ENCODE peak calls at places on chromosomes 11 and 22, in seven cellular contexts. One of them, this sample, is unnamed.

GRCh38 chr22:23542933-23543332 is 37.2 kb downstream of the IGLL1 start:
- DNase-seq in posterior vena cava: no peak
- DNase-seq in PC-3: peak
- DNase-seq in HTR-8/SVneo: no peak
- DNase-seq in RPMI7951: peak
- DNase-seq in posterior cingulate gyrus: no peak
- DNase-seq in sigmoid colon: peak
- DNase-seq in this sample: peak

GRCh38 chr11:62707277-62707771 is at the start of the genes BSCL2 and GNG3:
- DNase-seq in posterior vena cava: no peak
- DNase-seq in PC-3: no peak
- DNase-seq in HTR-8/SVneo: no peak
- DNase-seq in RPMI7951: no peak
- DNase-seq in posterior cingulate gyrus: peak
- DNase-seq in sigmoid colon: no peak
- DNase-seq in this sample: no peak

GRCh38 chr11:64888761-64889511 is 10.5 kb upstream of the EHD1 start:
- DNase-seq in posterior vena cava: no peak
- DNase-seq in PC-3: peak
- DNase-seq in HTR-8/SVneo: no peak
- DNase-seq in RPMI7951: no peak
- DNase-seq in posterior cingulate gyrus: no peak
- DNase-seq in sigmoid colon: no peak
- DNase-seq in this sample: peak

GRCh38 chr22:45240137-45240809 is 421 bp downstream of the KIAA0930 start:
- DNase-seq in posterior vena cava: no peak
- DNase-seq in PC-3: no peak
- DNase-seq in HTR-8/SVneo: peak
- DNase-seq in RPMI7951: no peak
- DNase-seq in posterior cingulate gyrus: no peak
- DNase-seq in sigmoid colon: no peak
- DNase-seq in this sample: no peak

GRCh38 chr11:100908746-100909145 is 220.9 kb downstream of the PGR start:
- DNase-seq in posterior vena cava: no peak
- DNase-seq in PC-3: peak
- DNase-seq in HTR-8/SVneo: no peak
- DNase-seq in RPMI7951: peak
- DNase-seq in posterior cingulate gyrus: no peak
- DNase-seq in sigmoid colon: no peak
- DNase-seq in this sample: no peak

GRCh38 chr11:43868852-43869567 is 11.6 kb upstream of the ALKBH3 start:
- DNase-seq in posterior vena cava: no peak
- DNase-seq in PC-3: peak
- DNase-seq in HTR-8/SVneo: peak
- DNase-seq in RPMI7951: peak
- DNase-seq in posterior cingulate gyrus: no peak
- DNase-seq in sigmoid colon: no peak
- DNase-seq in this sample: no peak

GRCh38 chr11:101129203-101129943 is at the start of gene PGR:
- DNase-seq in posterior vena cava: peak
- DNase-seq in PC-3: no peak
- DNase-seq in HTR-8/SVneo: peak
- DNase-seq in RPMI7951: peak
- DNase-seq in posterior cingulate gyrus: no peak
- DNase-seq in sigmoid colon: no peak
- DNase-seq in this sample: peak

GRCh38 chr22:44288951-44289350 is 23.8 kb downstream of the SHISAL1 start:
- DNase-seq in posterior vena cava: no peak
- DNase-seq in PC-3: no peak
- DNase-seq in HTR-8/SVneo: no peak
- DNase-seq in RPMI7951: no peak
- DNase-seq in posterior cingulate gyrus: no peak
- DNase-seq in sigmoid colon: no peak
- DNase-seq in this sample: no peak

GRCh38 chr22:33923033-33923432 is 2.8 kb upstream of the LARGE1 start:
- DNase-seq in posterior vena cava: no peak
- DNase-seq in PC-3: no peak
- DNase-seq in HTR-8/SVneo: no peak
- DNase-seq in RPMI7951: no peak
- DNase-seq in posterior cingulate gyrus: no peak
- DNase-seq in sigmoid colon: no peak
- DNase-seq in this sample: peak

GRCh38 chr11:108713076-108713790 is 48.4 kb downstream of the DDX10 start:
- DNase-seq in posterior vena cava: no peak
- DNase-seq in PC-3: peak
- DNase-seq in HTR-8/SVneo: no peak
- DNase-seq in RPMI7951: peak
- DNase-seq in posterior cingulate gyrus: no peak
- DNase-seq in sigmoid colon: no peak
- DNase-seq in this sample: no peak

GRCh38 chr22:17634696-17635095 is 3.9 kb upstream of the BCL2L13 start:
- DNase-seq in posterior vena cava: no peak
- DNase-seq in PC-3: no peak
- DNase-seq in HTR-8/SVneo: no peak
- DNase-seq in RPMI7951: no peak
- DNase-seq in posterior cingulate gyrus: no peak
- DNase-seq in sigmoid colon: no peak
- DNase-seq in this sample: no peak

GRCh38 chr11:73217131-73217809 is 811 bp upstream of the P2RY2 start:
- DNase-seq in posterior vena cava: peak
- DNase-seq in PC-3: no peak
- DNase-seq in HTR-8/SVneo: no peak
- DNase-seq in RPMI7951: no peak
- DNase-seq in posterior cingulate gyrus: no peak
- DNase-seq in sigmoid colon: peak
- DNase-seq in this sample: no peak

GRCh38 chr11:18527512-18527911 is 770 bp upstream of the TSG101 start:
- DNase-seq in posterior vena cava: no peak
- DNase-seq in PC-3: peak
- DNase-seq in HTR-8/SVneo: peak
- DNase-seq in RPMI7951: peak
- DNase-seq in posterior cingulate gyrus: no peak
- DNase-seq in sigmoid colon: no peak
- DNase-seq in this sample: peak

GRCh38 chr11:100704176-100704575 is 17.1 kb downstream of the ARHGAP42 start:
- DNase-seq in posterior vena cava: no peak
- DNase-seq in PC-3: no peak
- DNase-seq in HTR-8/SVneo: no peak
- DNase-seq in RPMI7951: no peak
- DNase-seq in posterior cingulate gyrus: no peak
- DNase-seq in sigmoid colon: no peak
- DNase-seq in this sample: no peak

GRCh38 chr11:115222863-115223530 is 281.2 kb downstream of the CADM1 start:
- DNase-seq in posterior vena cava: no peak
- DNase-seq in PC-3: no peak
- DNase-seq in HTR-8/SVneo: no peak
- DNase-seq in RPMI7951: no peak
- DNase-seq in posterior cingulate gyrus: no peak
- DNase-seq in sigmoid colon: no peak
- DNase-seq in this sample: no peak

GRCh38 chr11:67276821-67277230 is 10.6 kb downstream of the GRK2 start:
- DNase-seq in posterior vena cava: peak
- DNase-seq in PC-3: no peak
- DNase-seq in HTR-8/SVneo: no peak
- DNase-seq in RPMI7951: peak
- DNase-seq in posterior cingulate gyrus: no peak
- DNase-seq in sigmoid colon: peak
- DNase-seq in this sample: no peak

GRCh38 chr22:31968022-31968421 is 23.7 kb downstream of the YWHAH start:
- DNase-seq in posterior vena cava: no peak
- DNase-seq in PC-3: no peak
- DNase-seq in HTR-8/SVneo: no peak
- DNase-seq in RPMI7951: no peak
- DNase-seq in posterior cingulate gyrus: peak
- DNase-seq in sigmoid colon: no peak
- DNase-seq in this sample: no peak

GRCh38 chr11:10975287-10975721 is 117.5 kb upstream of the ZBED5 start:
- DNase-seq in posterior vena cava: no peak
- DNase-seq in PC-3: no peak
- DNase-seq in HTR-8/SVneo: no peak
- DNase-seq in RPMI7951: peak
- DNase-seq in posterior cingulate gyrus: no peak
- DNase-seq in sigmoid colon: no peak
- DNase-seq in this sample: peak

GRCh38 chr22:47408409-47408808 is 646.0 kb downstream of the TBC1D22A start:
- DNase-seq in posterior vena cava: no peak
- DNase-seq in PC-3: no peak
- DNase-seq in HTR-8/SVneo: no peak
- DNase-seq in RPMI7951: no peak
- DNase-seq in posterior cingulate gyrus: no peak
- DNase-seq in sigmoid colon: no peak
- DNase-seq in this sample: no peak

GRCh38 chr11:62370743-62371440 is 33.6 kb downstream of the ASRGL1 start:
- DNase-seq in posterior vena cava: no peak
- DNase-seq in PC-3: no peak
- DNase-seq in HTR-8/SVneo: no peak
- DNase-seq in RPMI7951: no peak
- DNase-seq in posterior cingulate gyrus: no peak
- DNase-seq in sigmoid colon: no peak
- DNase-seq in this sample: no peak

GRCh38 chr11:687751-688150 is 7.3 kb downstream of the DEAF1 start:
- DNase-seq in posterior vena cava: no peak
- DNase-seq in PC-3: no peak
- DNase-seq in HTR-8/SVneo: no peak
- DNase-seq in RPMI7951: no peak
- DNase-seq in posterior cingulate gyrus: no peak
- DNase-seq in sigmoid colon: no peak
- DNase-seq in this sample: no peak

GRCh38 chr22:46012182-46012880 is 35.4 kb upstream of the WNT7B start:
- DNase-seq in posterior vena cava: peak
- DNase-seq in PC-3: no peak
- DNase-seq in HTR-8/SVneo: no peak
- DNase-seq in RPMI7951: no peak
- DNase-seq in posterior cingulate gyrus: no peak
- DNase-seq in sigmoid colon: peak
- DNase-seq in this sample: no peak

GRCh38 chr22:45781941-45782340 is 110.3 kb downstream of the ATXN10 start:
- DNase-seq in posterior vena cava: no peak
- DNase-seq in PC-3: peak
- DNase-seq in HTR-8/SVneo: no peak
- DNase-seq in RPMI7951: no peak
- DNase-seq in posterior cingulate gyrus: no peak
- DNase-seq in sigmoid colon: no peak
- DNase-seq in this sample: no peak

GRCh38 chr11:61118406-61118805 is 16.1 kb downstream of the CD5 start:
- DNase-seq in posterior vena cava: no peak
- DNase-seq in PC-3: no peak
- DNase-seq in HTR-8/SVneo: no peak
- DNase-seq in RPMI7951: no peak
- DNase-seq in posterior cingulate gyrus: no peak
- DNase-seq in sigmoid colon: no peak
- DNase-seq in this sample: no peak

This sample was measured in trophoblast cell.